ENCODE peak calls at places on chromosomes 12 and 14, in four cellular contexts. E, W, A and U are unnamed samples.

GRCh38 chr14:23481992-23482813 is 12.7 kb downstream of the NGDN start:
- DNase-seq in A (no peak), W (no peak), E (no peak), U (no peak)

GRCh38 chr12:99959549-99960170 is 25.1 kb downstream of the ANKS1B start:
- DNase-seq in E (no peak), W (no peak), A (no peak), U (no peak)

GRCh38 chr14:95547272-95547625 is 12.4 kb downstream of the GLRX5 start:
- DNase-seq in A (no peak), E (no peak), W (no peak), U (no peak)

GRCh38 chr14:75699331-75699730 is 38.3 kb downstream of the TTLL5 start:
- DNase-seq in A (no peak), E (no peak), W (no peak), U (no peak)

GRCh38 chr12:75635606-75636444 is 124.4 kb upstream of the KRR1 start:
- DNase-seq in E (no peak), A (no peak), W (no peak), U (no peak)

GRCh38 chr12:129776977-129777667 is 126.7 kb downstream of the TMEM132D start:
- DNase-seq in E (no peak), W (no peak), A (no peak), U (no peak)

GRCh38 chr14:48584031-48584430 is 908.6 kb upstream of the MDGA2 start:
- DNase-seq in A (no peak), E (no peak), W (no peak), U (no peak)

GRCh38 chr14:22088614-22089359 is 415.2 kb upstream of the OR4E1 start:
- DNase-seq in W (no peak), E (no peak), A (no peak), U (no peak)

GRCh38 chr12:18302809-18303430 is 41.6 kb downstream of the PIK3C2G start:
- DNase-seq in W (no peak), E (no peak), A (no peak), U (no peak)

GRCh38 chr14:105283899-105284298 is 16.9 kb downstream of the BRF1 start:
- DNase-seq in E (no peak), W (no peak), A (no peak), U (no peak)

GRCh38 chr12:107912421-107913004 is 138.0 kb downstream of the ASCL4 start:
- DNase-seq in A (no peak), E (no peak), W (no peak), U (peak; percentile 76)

GRCh38 chr12:110200124-110200417 is 75.9 kb downstream of the IFT81 start:
- DNase-seq in W (no peak), A (no peak), E (no peak), U (no peak)
- H3K27ac ChIP-seq in W (no peak overlapping the region), A (no peak overlapping the region), E (no peak overlapping the region), U (no peak overlapping the region)

GRCh38 chr12:96235497-96235826 is 41.3 kb downstream of the ELK3 start:
- DNase-seq in W (no peak), A (no peak), E (no peak), U (no peak)

GRCh38 chr12:96237465-96238077 is 43.4 kb downstream of the ELK3 start:
- DNase-seq in W (peak; percentile 91), E (peak; percentile 74), A (peak; percentile 58), U (peak; percentile 76)

GRCh38 chr12:96236221-96236822 is 42.1 kb downstream of the ELK3 start:
- DNase-seq in A (no peak), W (no peak), E (no peak), U (peak; percentile 88)

GRCh38 chr12:96238336-96239031 is 44.3 kb downstream of the ELK3 start:
- DNase-seq in A (no peak), W (no peak), E (no peak), U (no peak)

GRCh38 chr12:96237035-96237434 is 42.9 kb downstream of the ELK3 start:
- DNase-seq in A (no peak), W (no peak), E (no peak), U (no peak)
- H3K4me1 ChIP-seq in A (peaks cover 95% of the 10 kb centered on the region), W (no peaks in the 10 kb centered on the region), E (peaks cover 21% of the 10 kb centered on the region), U (peaks cover 50% of the 10 kb centered on the region)

GRCh38 chr12:49636979-49637378 is 13.6 kb downstream of the PRPF40B start:
- DNase-seq in A (peak; percentile 65), E (peak; percentile 78), W (no peak), U (no peak)
- H3K4me3 ChIP-seq in A (no peak overlapping the region), E (no peak overlapping the region), W (no peak overlapping the region), U (no peak overlapping the region)

DNA sequence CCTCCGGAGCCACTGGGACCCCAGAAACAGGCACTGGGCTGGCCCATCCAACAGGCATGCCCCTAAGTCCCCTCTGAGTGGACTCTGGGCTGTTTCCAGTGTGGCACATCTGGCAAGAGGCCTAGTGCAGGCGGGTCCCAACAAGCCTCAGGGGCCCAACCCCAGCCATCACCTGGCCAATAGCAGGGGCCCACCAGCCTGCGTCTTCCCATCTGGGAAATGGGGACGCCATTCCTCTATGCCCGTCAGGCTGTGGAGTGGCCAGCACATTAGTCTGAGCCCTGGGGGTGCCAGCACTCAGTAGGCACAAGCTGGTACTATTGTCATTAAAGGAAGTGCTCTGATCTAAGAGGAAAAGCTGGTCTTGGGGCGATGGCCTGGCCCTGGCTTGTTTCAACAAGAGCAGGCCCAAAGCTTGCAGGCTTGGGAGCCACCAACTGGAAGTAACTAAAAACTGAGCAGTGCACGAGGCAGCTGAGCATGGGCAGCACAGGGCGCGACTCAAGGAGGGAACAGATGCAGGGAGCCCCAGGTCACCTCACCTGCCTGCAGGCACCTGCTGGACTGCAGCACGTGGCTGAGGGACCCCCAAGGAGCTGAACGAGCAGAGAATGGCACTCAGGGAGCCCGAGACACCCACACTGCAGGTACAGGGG is 8.4 kb downstream of the DEGS2 start:
- DNase-seq in E (no peak), A (no peak), W (no peak), U (peak; percentile 36)
- H3K27ac ChIP-seq in E (no peak overlapping the region), A (no peak overlapping the region), W (no peak overlapping the region), U (no peak overlapping the region)

GRCh38 chr14:55604467-55604866 is 24.5 kb downstream of the KTN1 start:
- DNase-seq in E (no peak), A (no peak), W (no peak), U (no peak)
- H3K4me1 ChIP-seq in E (peaks cover 4% of the 10 kb centered on the region), A (peaks cover 78% of the 10 kb centered on the region), W (no peaks in the 10 kb centered on the region), U (peaks cover 8% of the 10 kb centered on the region)

DNA sequence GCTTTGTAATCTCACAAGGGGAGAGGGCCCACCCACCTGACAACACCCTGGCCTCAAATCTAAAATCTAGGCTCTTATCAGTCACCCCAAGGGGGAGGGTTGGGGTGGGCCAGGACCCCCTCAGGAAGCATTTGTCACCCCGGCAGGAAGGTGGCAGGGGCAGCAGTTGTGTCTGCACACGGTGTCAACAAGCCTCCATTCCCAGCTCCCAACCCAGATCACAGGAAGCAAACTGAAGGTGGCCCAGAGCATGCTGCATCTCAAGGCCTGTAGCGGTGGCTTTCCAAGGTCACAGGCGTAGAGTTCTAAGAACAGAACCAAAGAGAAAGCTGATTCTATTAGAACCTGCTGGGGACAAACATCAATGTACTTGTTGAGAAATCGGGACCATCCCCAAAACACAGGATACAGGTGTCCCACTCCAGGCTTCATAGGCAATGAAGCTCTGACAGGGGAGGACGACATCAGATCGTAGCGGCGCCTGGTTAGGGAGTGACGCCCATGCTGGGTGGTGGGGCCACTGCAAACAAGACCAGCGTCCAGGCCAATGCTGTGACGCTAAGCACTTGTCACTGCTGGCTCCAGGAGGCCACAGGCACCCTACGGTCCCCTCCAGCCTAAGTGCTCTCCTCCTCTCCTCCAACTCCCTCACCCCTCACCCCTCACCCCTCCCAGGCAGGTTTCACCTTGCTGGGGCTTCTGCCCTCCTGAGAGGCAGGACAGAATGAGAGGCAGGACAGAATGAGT is 52.9 kb downstream of the CCDC88C start:
- DNase-seq in W (no peak), A (no peak), E (no peak), U (no peak)
- H3K4me3 ChIP-seq in W (no peak overlapping the region), A (no peak overlapping the region), E (no peak overlapping the region), U (no peak overlapping the region)

DNA sequence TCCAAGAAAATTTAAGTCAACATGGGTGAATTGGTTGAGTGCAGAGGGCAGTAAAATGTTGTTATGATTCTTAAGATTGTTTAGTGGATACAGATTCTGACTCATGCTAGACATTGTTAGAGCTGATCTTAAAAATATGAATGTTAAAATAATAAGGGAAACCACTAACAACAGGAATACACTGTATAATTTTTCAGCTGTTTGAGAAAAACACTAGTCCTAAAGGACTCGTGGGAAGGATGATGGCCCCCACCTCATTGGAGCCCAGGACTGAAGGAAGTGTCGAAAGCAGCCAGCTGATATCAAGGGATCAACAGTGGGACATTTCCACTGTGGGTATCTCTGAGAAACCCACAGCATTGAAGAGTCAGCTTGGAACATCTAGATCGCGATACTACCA is 82.9 kb upstream of the SCAF11 start:
- DNase-seq in A (no peak), E (no peak), W (no peak), U (no peak)
- H3K27ac ChIP-seq in A (no peak overlapping the region), E (no peak overlapping the region), W (no peak overlapping the region), U (no peak overlapping the region)

GRCh38 chr12:105927553-105927952 is 211.2 kb downstream of the NUAK1 start:
- DNase-seq in E (no peak), A (no peak), W (no peak), U (no peak)
- H3K4me1 ChIP-seq in E (no peaks in the 10 kb centered on the region), A (no peaks in the 10 kb centered on the region), W (no peaks in the 10 kb centered on the region), U (peaks cover 3% of the 10 kb centered on the region)

GRCh38 chr12:113333111-113333750 is 1.7 kb downstream of the SLC8B1 start:
- DNase-seq in A (no peak), W (no peak), E (no peak), U (no peak)
- H3K4me3 ChIP-seq in A (peak overlapping the region; percentile 90), W (peak overlapping the region; percentile 72), E (peak overlapping the region; percentile 56), U (no peak overlapping the region)

GRCh38 chr12:65534105-65534841 is 255.8 kb downstream of the MSRB3 start:
- DNase-seq in W (no peak), A (no peak), E (no peak), U (no peak)
- H3K27ac ChIP-seq in W (no peak overlapping the region), A (no peak overlapping the region), E (no peak overlapping the region), U (no peak overlapping the region)